ENCODE peak calls at places on chromosome 1, in eight cellular contexts. Z is T-cell; R is DMS153; I is LHCN-M2; L is activated CD8-positive, alpha-beta memory T cell treated with anti-CD3 and anti-CD28 coated beads, Interleukin-2, amount 10 ng/mL, durations not matched to agents 7 days and 5 days; Q is lower leg skin; J is fibroblast of pulmonary artery; C is NCI-H446 treated with DMSO at 0.1 percent for 48 hours. B is an unnamed sample.
A peak's percentile ranks its signal among the peaks of the same experiment; 100 is the strongest.

GRCh38 chr1:204076891-204077290 is 4.0 kb downstream of the SOX13 start:
- DNase-seq in L (no peak), C (no peak), R (no peak), Q (no peak), Z (no peak), I (no peak), J (no peak), B (no peak)

GRCh38 chr1:105137543-105138444 is 1388.1 kb downstream of the AMY1C start:
- DNase-seq in L (no peak), R (peak; percentile 61), C (peak; percentile 65), J (no peak), Z (no peak), I (no peak), Q (no peak), B (no peak)

GRCh38 chr1:23370744-23371710 is 1.4 kb upstream of the ZNF436 start:
- DNase-seq in R (no peak), C (no peak), I (no peak), L (no peak), Q (no peak), Z (no peak), J (peak; percentile 79), B (no peak)

GRCh38 chr1:26122988-26123973 is 11.7 kb downstream of the PDIK1L start:
- DNase-seq in C (no peak), R (no peak), Q (no peak), I (peak; percentile 44), L (peak; percentile 55), J (no peak), Z (no peak), B (no peak)

GRCh38 chr1:219745070-219745469 is 132.2 kb upstream of the ZC3H11B start:
- DNase-seq in C (no peak), I (no peak), Q (no peak), Z (no peak), L (no peak), J (peak; percentile 11), R (no peak), B (no peak)

GRCh38 chr1:164559342-164560070 is 522 bp downstream of the PBX1 start:
- DNase-seq in I (peak; percentile 12), C (no peak), R (peak; percentile 36), Q (peak; percentile 22), Z (no peak), J (peak; percentile 39), L (no peak), B (no peak)

GRCh38 chr1:111878649-111879048 is 110.8 kb downstream of the KCND3 start:
- DNase-seq in C (no peak), I (no peak), R (no peak), J (no peak), Q (no peak), Z (no peak), L (no peak), B (no peak)

GRCh38 chr1:220696863-220697231 is 6.7 kb downstream of the C1orf115 start:
- DNase-seq in I (peak; percentile 20), C (peak; percentile 30), Z (no peak), L (no peak), R (no peak), Q (no peak), J (peak; percentile 42), B (no peak)

GRCh38 chr1:172746091-172746949 is 87.4 kb downstream of the FASLG start:
- DNase-seq in C (no peak), L (peak; percentile 55), I (peak; percentile 100), J (peak; percentile 95), R (no peak), Q (peak; percentile 69), Z (no peak), B (no peak)

GRCh38 chr1:22709891-22710687 is 550 bp upstream of the EPHB2 start:
- DNase-seq in Z (no peak), C (peak; percentile 35), J (peak; percentile 78), L (no peak), Q (no peak), R (no peak), I (peak; percentile 52), B (no peak)

GRCh38 chr1:147273409-147274307 is 31.2 kb downstream of the CHD1L start:
- DNase-seq in Z (no peak), I (peak; percentile 81), Q (peak; percentile 24), C (peak; percentile 77), L (no peak), R (peak; percentile 14), J (peak; percentile 88), B (no peak)

GRCh38 chr1:88892146-88892877 is 945 bp upstream of the GTF2B start:
- DNase-seq in I (peak; percentile 55), Q (no peak), Z (no peak), R (peak; percentile 97), J (peak; percentile 52), C (peak; percentile 79), L (peak; percentile 59), B (no peak)

GRCh38 chr1:192904438-192904895 is 95.6 kb downstream of the RGS2 start:
- DNase-seq in C (peak; percentile 23), R (no peak), Z (no peak), L (no peak), Q (peak; percentile 27), J (peak; percentile 98), I (peak; percentile 88), B (no peak)

B was measured in RWPE2.